ENCODE peak calls at places on chromosome 21, in seven cellular contexts. A is lower lobe of right lung, N is epithelial cell of esophagus, K is A673, S is cardiac muscle cell, L is brain microvascular endothelial cell, H is AG04449. R is an unnamed sample.

GRCh38 chr21:36725793-36726386 is 27.0 kb downstream of the SIM2 start:
- DNase-seq in H (no peak), S (no peak), K (no peak), A (no peak), L (no peak), N (no peak), R (no peak)

GRCh38 chr21:34022557-34023335 is 50.6 kb upstream of the MRPS6 start:
- DNase-seq in K (peak), L (no peak), H (no peak), S (no peak), A (peak), N (no peak), R (no peak)

GRCh38 chr21:36706482-36706852 is 7.6 kb downstream of the SIM2 start:
- DNase-seq in K (no peak), H (no peak), S (no peak), L (no peak), A (no peak), N (no peak), R (no peak)

GRCh38 chr21:37521658-37522057 is 155.1 kb downstream of the DYRK1A start:
- DNase-seq in L (no peak), S (no peak), H (no peak), K (no peak), N (no peak), A (no peak), R (no peak)

GRCh38 chr21:43361127-43361492 is 65.8 kb downstream of the SIK1 start:
- DNase-seq in K (no peak), A (no peak), N (peak), H (no peak), S (no peak), L (peak), R (no peak)

GRCh38 chr21:19695796-19696195 is 1292.2 kb upstream of the TMPRSS15 start:
- DNase-seq in L (no peak), K (no peak), N (no peak), H (no peak), S (no peak), A (no peak), R (no peak)

GRCh38 chr21:34363733-34364132 is at the start of gene KCNE2:
- DNase-seq in H (no peak), N (peak), S (no peak), L (no peak), A (no peak), K (no peak), R (no peak)

GRCh38 chr21:34498623-34499022 is 13.4 kb downstream of the KCNE1 start:
- DNase-seq in A (no peak), K (peak), N (peak), H (no peak), S (peak), L (peak), R (peak)

DNA sequence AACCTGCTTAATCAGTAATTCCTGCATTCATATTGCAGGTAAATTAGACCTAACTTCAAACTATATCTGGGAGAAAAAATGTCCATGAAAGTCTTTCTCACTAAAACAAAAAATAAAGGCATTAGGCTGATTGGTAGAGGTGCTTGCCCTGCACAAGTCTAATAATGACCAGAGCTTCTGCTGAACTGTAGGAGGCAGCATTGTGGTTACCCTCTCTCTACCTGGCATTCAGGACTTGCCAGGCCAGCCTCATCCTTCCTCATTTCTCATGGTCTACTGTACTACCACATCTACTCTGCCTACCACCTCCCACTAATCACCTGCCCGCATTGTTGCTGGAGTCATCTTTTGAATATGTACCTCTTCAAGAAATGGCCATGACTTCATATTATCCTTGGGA is 60.8 kb upstream of the KRTAP11-1 start:
- DNase-seq in L (no peak), S (no peak), N (no peak), K (no peak), H (no peak), A (no peak), R (no peak)
- TF ChIP-seq CTCF in L (no peak), S (no peak), N (no peak), K (no peak), H (no peak), A (no peak), R (no peak)

DNA sequence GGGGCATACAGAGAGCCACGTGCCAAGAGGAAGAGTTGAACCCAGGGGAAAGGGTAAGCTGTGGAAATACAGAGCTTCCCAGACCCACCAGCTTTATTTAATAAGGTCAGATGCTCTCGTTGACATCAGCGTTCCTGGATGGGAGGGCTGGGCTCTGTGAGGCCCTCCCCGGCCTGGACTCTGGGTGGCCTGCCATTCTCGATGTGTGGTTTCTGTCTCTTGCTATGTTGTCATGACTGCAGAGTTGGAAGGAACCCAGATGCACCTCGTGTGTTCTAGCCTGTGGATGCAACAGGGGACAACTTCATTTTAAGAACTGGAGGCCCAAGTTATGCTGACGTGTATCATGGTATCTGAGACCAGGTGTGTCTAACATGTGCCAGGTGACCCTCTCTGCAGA is 101.7 kb downstream of the PCBP3 start:
- DNase-seq in N (no peak), A (no peak), K (no peak), H (no peak), L (no peak), S (no peak), R (no peak)
- H3K4me3 ChIP-seq in N (no peak), A (no peak), K (no peak), H (no peak), L (no peak), S (no peak), R (no peak)

DNA sequence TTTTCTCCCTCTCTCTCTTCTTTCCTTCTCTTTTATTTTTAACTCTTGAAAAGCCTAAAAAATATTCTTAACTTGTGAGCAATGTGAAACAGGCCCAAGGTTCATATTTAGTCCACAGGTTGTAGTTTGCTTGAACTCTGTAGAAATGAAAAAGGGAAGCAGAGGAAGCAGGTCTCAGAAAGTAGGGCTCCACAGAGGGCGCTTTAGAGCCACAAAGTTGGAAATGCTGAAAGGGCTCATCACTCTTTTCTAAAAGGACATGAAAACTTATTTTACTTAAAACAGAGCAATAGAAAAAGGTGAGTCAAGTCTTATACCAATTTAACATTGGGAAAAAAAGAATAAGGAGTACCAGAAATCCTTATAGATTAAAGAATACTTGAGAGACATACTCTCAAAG is 247.0 kb downstream of the USP25 start:
- DNase-seq in K (no peak), L (no peak), N (no peak), A (no peak), H (no peak), S (no peak), R (no peak)
- TF ChIP-seq CTCF in K (peak), L (peak), N (peak), A (no peak), H (peak), S (peak), R (peak)

DNA sequence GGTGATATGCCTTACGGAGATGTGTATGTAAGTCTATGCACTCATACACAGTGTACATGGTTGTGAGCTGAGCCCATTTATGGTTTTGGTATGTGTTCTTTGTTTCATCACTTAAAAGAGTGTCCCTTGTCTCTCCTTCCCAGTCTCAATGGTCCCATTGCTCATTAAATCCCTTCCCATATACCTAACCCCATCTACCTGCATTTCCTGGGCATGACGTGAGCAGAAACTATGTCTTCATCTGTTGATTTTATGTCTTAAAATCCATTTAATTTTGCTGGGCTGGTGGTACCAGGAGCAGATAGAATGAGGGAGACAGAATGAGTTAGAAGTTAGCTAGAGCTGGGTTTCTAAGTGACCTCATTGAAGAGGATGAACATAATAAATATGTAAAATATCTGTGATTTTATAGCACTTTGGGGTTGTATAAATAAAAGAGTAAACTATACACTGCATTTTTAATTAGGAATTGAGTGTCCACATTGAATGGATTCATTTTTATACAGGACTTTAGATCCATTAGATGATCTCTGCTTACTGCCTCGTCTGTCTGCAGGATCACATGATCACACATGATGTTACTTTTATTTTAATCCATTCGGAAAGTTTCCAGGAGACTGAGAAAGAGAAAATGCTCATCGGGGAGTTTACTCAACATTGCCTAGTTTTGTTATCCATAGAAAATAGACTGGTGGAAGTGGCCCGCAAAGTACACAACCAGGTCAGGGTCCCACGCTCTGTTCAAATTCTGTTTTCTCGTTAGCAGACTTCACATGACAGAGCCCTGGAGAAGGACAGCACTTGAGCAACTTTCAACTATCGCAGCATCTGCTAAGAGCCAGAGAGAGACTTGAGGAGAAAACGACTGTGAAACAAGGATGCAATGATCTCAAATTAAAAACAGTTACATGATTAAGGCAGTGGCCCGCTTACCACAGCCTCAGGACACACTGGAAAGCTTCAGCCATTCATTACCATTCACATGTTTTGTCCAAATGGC is 44.5 kb downstream of the ADAMTS1 start:
- DNase-seq in K (no peak), L (peak), N (no peak), S (peak), H (no peak), A (no peak), R (peak)
- H3K4me3 ChIP-seq in K (no peak), L (no peak), N (no peak), S (no peak), H (peak), A (no peak), R (no peak)

GRCh38 chr21:28196981-28197380 is 795.7 kb downstream of the LTN1 start:
- DNase-seq in A (no peak), S (no peak), N (no peak), K (peak), L (no peak), H (no peak), R (no peak)

DNA sequence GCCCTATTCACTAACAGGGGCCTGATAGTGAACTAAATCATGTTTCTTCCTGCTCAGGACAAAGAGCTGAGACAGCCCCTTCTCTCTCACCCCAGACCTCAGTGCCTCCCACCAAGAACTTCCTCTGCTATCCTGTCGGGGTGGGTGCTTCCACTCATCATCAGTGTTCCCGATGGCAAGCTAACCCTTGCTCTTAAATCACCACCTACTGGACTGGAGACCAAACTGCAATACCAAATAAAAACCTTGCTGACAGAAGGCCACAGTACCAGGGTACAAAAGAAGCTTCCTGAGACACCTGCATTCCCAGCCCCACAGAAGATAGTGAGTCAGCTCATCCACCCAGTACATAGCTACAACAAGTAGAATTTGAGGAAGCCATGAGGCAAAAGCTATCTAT is 799.5 kb downstream of the LTN1 start:
- DNase-seq in S (no peak), N (peak), H (no peak), L (no peak), K (peak), A (no peak), R (peak)
- TF ChIP-seq CTCF in S (no peak), N (peak), H (no peak), L (peak), K (peak), A (no peak), R (peak)

GRCh38 chr21:23921670-23922418 is 1685.4 kb downstream of the MRPL39 start:
- DNase-seq in N (no peak), A (no peak), K (no peak), H (no peak), L (no peak), S (no peak), R (no peak)
- H3K4me3 ChIP-seq in N (no peak), A (no peak), K (no peak), H (no peak), L (no peak), S (no peak), R (no peak)

GRCh38 chr21:44868707-44869106 is 4.8 kb downstream of the PTTG1IP start:
- DNase-seq in A (no peak), H (no peak), K (no peak), S (no peak), N (no peak), L (no peak), R (no peak)

GRCh38 chr21:44869860-44870747 is 3.4 kb downstream of the PTTG1IP start:
- DNase-seq in A (no peak), K (no peak), N (peak), H (peak), S (peak), L (peak), R (peak)

GRCh38 chr21:44866780-44867179 is 6.7 kb downstream of the PTTG1IP start:
- DNase-seq in N (no peak), S (peak), K (no peak), H (no peak), L (peak), A (no peak), R (peak)

GRCh38 chr21:44867464-44867863 is 6.0 kb downstream of the PTTG1IP start:
- DNase-seq in H (no peak), L (no peak), S (no peak), A (no peak), N (no peak), K (no peak), R (no peak)

GRCh38 chr21:44867999-44868700 is 5.3 kb downstream of the PTTG1IP start:
- DNase-seq in N (no peak), H (no peak), A (no peak), S (no peak), L (no peak), K (no peak), R (no peak)
- TF ChIP-seq CTCF in N (no peak), H (no peak), A (no peak), S (no peak), L (no peak), K (no peak), R (no peak)

GRCh38 chr21:16117331-16117730 is 387.5 kb downstream of the USP25 start:
- DNase-seq in A (no peak), H (no peak), K (no peak), S (peak), N (no peak), L (no peak), R (peak)
- H3K4me3 ChIP-seq in A (no peak), H (no peak), K (no peak), S (no peak), N (no peak), L (no peak), R (no peak)

GRCh38 chr21:45095505-45095904 is 21.1 kb downstream of the ADARB1 start:
- DNase-seq in A (no peak), S (no peak), K (no peak), N (no peak), L (no peak), H (no peak), R (no peak)

GRCh38 chr21:45097827-45098387 is 23.5 kb downstream of the ADARB1 start:
- DNase-seq in A (no peak), L (no peak), K (no peak), N (no peak), S (no peak), H (no peak), R (no peak)

GRCh38 chr21:45096216-45096615 is 21.8 kb downstream of the ADARB1 start:
- DNase-seq in S (no peak), K (no peak), A (no peak), L (no peak), H (no peak), N (peak), R (no peak)

GRCh38 chr21:45100866-45101265 is 26.5 kb downstream of the ADARB1 start:
- DNase-seq in A (no peak), S (no peak), H (no peak), N (no peak), L (no peak), K (no peak), R (no peak)

DNA sequence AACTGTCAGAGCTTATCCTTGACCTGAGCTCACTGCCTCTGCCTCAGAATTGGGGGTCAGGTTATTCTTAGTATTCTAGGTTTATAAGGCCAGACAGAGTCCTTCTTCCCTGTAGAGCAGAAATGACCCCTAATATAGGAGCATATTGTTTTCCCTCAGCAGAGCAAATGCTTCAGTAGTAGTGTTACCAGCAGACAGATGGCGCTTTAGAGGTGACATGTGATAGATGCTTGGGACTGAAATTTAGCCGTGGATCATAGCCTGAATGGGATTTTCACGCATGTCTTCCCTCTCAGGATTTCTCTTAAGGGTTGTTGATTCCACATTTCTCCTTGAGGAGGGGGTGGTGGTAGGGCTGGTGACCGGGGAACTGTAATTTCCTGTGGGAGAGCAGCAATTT is 24.5 kb downstream of the ADARB1 start:
- DNase-seq in K (peak), H (no peak), L (no peak), S (peak), A (no peak), N (peak), R (peak)
- TF ChIP-seq CTCF in K (peak), H (peak), L (peak), S (peak), A (peak), N (peak), R (peak)